ENCODE peak calls at places on chromosomes 13 and 19, in nine cellular contexts. P is anterior cingulate cortex; X is non-pigmented ciliary epithelial cell; T is psoas muscle; D is naive thymus-derived CD8-positive, alpha-beta T cell; F is GM23338; V is ecto neural progenitor cell; C is foreskin keratinocyte; E is caudate nucleus. Q is an unnamed sample.

GRCh38 chr19:21850636-21851255 is 14.8 kb upstream of the ZNF43 start:
- DNase-seq in P (no peak), X (no peak), T (no peak), D (no peak), F (no peak), V (no peak), C (no peak), E (no peak), Q (no peak)

GRCh38 chr19:30718728-30719127 is 346.5 kb downstream of the ZNF536 start:
- DNase-seq in P (no peak), X (no peak), T (no peak), D (no peak), F (no peak), V (no peak), C (no peak), E (no peak), Q (no peak)

GRCh38 chr19:49421039-49421877 is 2.0 kb downstream of the PTH2 start:
- DNase-seq in P (peak; percentile 8), X (no peak), T (peak; percentile 62), D (no peak), F (peak; percentile 99), V (peak; percentile 95), C (no peak), E (no peak), Q (peak; percentile 63)

GRCh38 chr19:2315818-2316353 is 7.9 kb upstream of the LINGO3 start:
- DNase-seq in P (peak; percentile 41), X (no peak), T (peak; percentile 64), D (no peak), F (peak; percentile 86), V (peak; percentile 83), C (no peak), E (peak; percentile 61), Q (peak; percentile 72)

GRCh38 chr19:2495651-2496316 is 19.9 kb downstream of the GADD45B start:
- DNase-seq in P (no peak), X (no peak), T (no peak), D (no peak), F (no peak), V (no peak), C (no peak), E (no peak), Q (peak; percentile 57)

GRCh38 chr13:95880346-95880745 is 172.9 kb downstream of the UGGT2 start:
- DNase-seq in P (no peak), X (no peak), T (no peak), D (no peak), F (no peak), V (no peak), C (no peak), E (no peak), Q (no peak)

GRCh38 chr13:74218291-74218690 is 84.1 kb upstream of the KLF12 start:
- DNase-seq in P (no peak), X (no peak), T (no peak), D (no peak), F (no peak), V (no peak), C (no peak), E (no peak), Q (no peak)

GRCh38 chr19:44596428-44597130 is 16.8 kb upstream of the IGSF23 start:
- DNase-seq in P (no peak), X (no peak), T (no peak), D (no peak), F (no peak), V (no peak), C (no peak), E (no peak), Q (no peak)

GRCh38 chr13:97395437-97396136 is 38.4 kb upstream of the RAP2A start:
- DNase-seq in P (no peak), X (no peak), T (no peak), D (no peak), F (no peak), V (no peak), C (peak; percentile 27), E (no peak), Q (peak; percentile 22)

GRCh38 chr13:97256343-97256783 is 34.2 kb downstream of the MBNL2 start:
- DNase-seq in P (no peak), X (peak; percentile 97), T (no peak), D (no peak), F (no peak), V (no peak), C (peak; percentile 85), E (no peak), Q (peak; percentile 96)

GRCh38 chr13:49367640-49368431 is 76.0 kb downstream of the CAB39L start:
- DNase-seq in P (no peak), X (no peak), T (no peak), D (no peak), F (peak; percentile 79), V (no peak), C (no peak), E (no peak), Q (no peak)

GRCh38 chr19:7125221-7125620 is 55.7 kb downstream of the ZNF557 start:
- DNase-seq in P (no peak), X (no peak), T (no peak), D (no peak), F (no peak), V (no peak), C (no peak), E (no peak), Q (no peak)

GRCh38 chr13:29540799-29541198 is 54.7 kb downstream of the SLC7A1 start:
- DNase-seq in P (no peak), X (no peak), T (no peak), D (no peak), F (no peak), V (no peak), C (no peak), E (no peak), Q (no peak)

GRCh38 chr13:49828452-49828851 is 36.0 kb upstream of the KPNA3 start:
- DNase-seq in P (no peak), X (no peak), T (no peak), D (no peak), F (peak; percentile 11), V (no peak), C (peak; percentile 37), E (no peak), Q (no peak)

Q was measured in RPMI7951.